ENCODE peak calls at places on chromosome 14, in nine cellular contexts. V is NCI-H82; H is pons; C is amniotic epithelial cell; I is stimulated activated CD4-positive, alpha-beta T cell treated with anti-CD3 and anti-CD28 coated beads, Interleukin-2, amount 100 ng/mL, for 24 hours; T is substantia nigra; N is lung microvascular endothelial cell; B is HuH-7; L is ELR. Q is an unnamed sample.

GRCh38 chr14:21923820-21924219 is 250.2 kb upstream of the OR4E1 start:
- DNase-seq in V (no peak), H (no peak), C (no peak), I (no peak), T (no peak), N (peak), B (no peak), L (no peak), Q (peak)

GRCh38 chr14:105475269-105475915 is 771 bp downstream of the CRIP2 start:
- DNase-seq in V (no peak), H (no peak), C (no peak), I (no peak), T (no peak), N (peak), B (no peak), L (no peak), Q (peak)

GRCh38 chr14:105089746-105090492 is 24.7 kb upstream of the GPR132 start:
- DNase-seq in V (no peak), H (no peak), C (no peak), I (no peak), T (no peak), N (no peak), B (no peak), L (no peak), Q (no peak)

GRCh38 chr14:93263416-93263815 is 56.4 kb downstream of the UBR7 start:
- DNase-seq in V (no peak), H (no peak), C (no peak), I (no peak), T (no peak), N (no peak), B (no peak), L (peak), Q (no peak)

GRCh38 chr14:76929927-76930326 is 98.6 kb downstream of the IRF2BPL start:
- DNase-seq in V (peak), H (peak), C (peak), I (peak), T (no peak), N (no peak), B (no peak), L (no peak), Q (peak)

GRCh38 chr14:106210650-106211049 is 684.3 kb downstream of the TMEM121 start:
- DNase-seq in V (no peak), H (no peak), C (no peak), I (peak), T (no peak), N (no peak), B (no peak), L (no peak), Q (no peak)

GRCh38 chr14:20215196-20215595 is 8.3 kb upstream of the OR11H6 start:
- DNase-seq in V (no peak), H (no peak), C (no peak), I (no peak), T (no peak), N (no peak), B (no peak), L (no peak), Q (no peak)

GRCh38 chr14:28784262-28785021 is 17.9 kb downstream of the FOXG1 start:
- DNase-seq in V (no peak), H (no peak), C (no peak), I (no peak), T (no peak), N (no peak), B (no peak), L (no peak), Q (no peak)

GRCh38 chr14:31834616-31835015 is 242.5 kb upstream of the ARHGAP5 start:
- DNase-seq in V (no peak), H (no peak), C (peak), I (no peak), T (no peak), N (peak), B (peak), L (no peak), Q (no peak)

GRCh38 chr14:104563191-104563741 is 16.3 kb upstream of the C14orf180 start:
- DNase-seq in V (no peak), H (no peak), C (no peak), I (no peak), T (no peak), N (no peak), B (no peak), L (no peak), Q (no peak)

GRCh38 chr14:26531894-26532293 is 65.9 kb downstream of the NOVA1 start:
- DNase-seq in V (no peak), H (no peak), C (peak), I (no peak), T (no peak), N (no peak), B (peak), L (no peak), Q (no peak)

GRCh38 chr14:102580552-102581110 is 11.8 kb upstream of the RCOR1 start:
- DNase-seq in V (no peak), H (no peak), C (no peak), I (no peak), T (no peak), N (no peak), B (no peak), L (peak), Q (no peak)